ENCODE peak calls at places on chromosomes 12 and 14, in four cellular contexts. One of them, this sample, is unnamed.

GRCh38 chr14:89844508-89844907 is 110.0 kb downstream of the EFCAB11 start:
- DNase-seq in H1: no peak
- DNase-seq in GM12878: no peak
- DNase-seq in K562: no peak
- DNase-seq in this sample: no peak

GRCh38 chr14:84458881-84459280 is 1071.1 kb upstream of the FLRT2 start:
- DNase-seq in H1: no peak
- DNase-seq in GM12878: no peak
- DNase-seq in K562: no peak
- DNase-seq in this sample: no peak

GRCh38 chr12:124277394-124278222 is 17.3 kb upstream of the RFLNA start:
- DNase-seq in H1: no peak
- DNase-seq in GM12878: no peak
- DNase-seq in K562: no peak
- DNase-seq in this sample: no peak

GRCh38 chr12:79689041-79689476 is 1.7 kb downstream of the PAWR start:
- DNase-seq in H1: no peak
- DNase-seq in GM12878: no peak
- DNase-seq in K562: no peak
- DNase-seq in this sample: peak

GRCh38 chr12:104453133-104453532 is 3.6 kb upstream of the CHST11 start:
- DNase-seq in H1: no peak
- DNase-seq in GM12878: no peak
- DNase-seq in K562: no peak
- DNase-seq in this sample: no peak

GRCh38 chr14:73521229-73521628 is 15.7 kb upstream of the ACOT1 start:
- DNase-seq in H1: no peak
- DNase-seq in GM12878: no peak
- DNase-seq in K562: no peak
- DNase-seq in this sample: no peak

GRCh38 chr12:54300732-54301427 is at the start of gene NFE2:
- DNase-seq in H1: peak
- DNase-seq in GM12878: no peak
- DNase-seq in K562: peak
- DNase-seq in this sample: peak

GRCh38 chr14:26738571-26738970 is 140.7 kb upstream of the NOVA1 start:
- DNase-seq in H1: no peak
- DNase-seq in GM12878: no peak
- DNase-seq in K562: no peak
- DNase-seq in this sample: no peak

GRCh38 chr14:52948039-52948438 is 2.8 kb downstream of the FERMT2 start:
- DNase-seq in H1: no peak
- DNase-seq in GM12878: no peak
- DNase-seq in K562: no peak
- DNase-seq in this sample: peak

GRCh38 chr12:9782547-9783382 is 22.1 kb upstream of the CD69 start:
- DNase-seq in H1: no peak
- DNase-seq in GM12878: no peak
- DNase-seq in K562: no peak
- DNase-seq in this sample: no peak

GRCh38 chr14:103317976-103318580 is 16.0 kb upstream of the EIF5 start:
- DNase-seq in H1: no peak
- DNase-seq in GM12878: no peak
- DNase-seq in K562: no peak
- DNase-seq in this sample: no peak

GRCh38 chr12:119178544-119179334 is at the start of gene HSPB8:
- DNase-seq in H1: no peak
- DNase-seq in GM12878: no peak
- DNase-seq in K562: peak
- DNase-seq in this sample: peak

GRCh38 chr14:88599761-88600439 is 37.1 kb downstream of the ZC3H14 start:
- DNase-seq in H1: no peak
- DNase-seq in GM12878: peak
- DNase-seq in K562: no peak
- DNase-seq in this sample: no peak

GRCh38 chr12:63978519-63978918 is 134.0 kb downstream of the SRGAP1 start:
- DNase-seq in H1: no peak
- DNase-seq in GM12878: no peak
- DNase-seq in K562: no peak
- DNase-seq in this sample: peak

GRCh38 chr14:68656452-68656851 is 136.4 kb downstream of the ZFP36L1 start:
- DNase-seq in H1: no peak
- DNase-seq in GM12878: no peak
- DNase-seq in K562: no peak
- DNase-seq in this sample: no peak

GRCh38 chr14:104152246-104152575 is 13.8 kb downstream of the KIF26A start:
- DNase-seq in H1: no peak
- DNase-seq in GM12878: no peak
- DNase-seq in K562: no peak
- DNase-seq in this sample: no peak

GRCh38 chr12:26845057-26845666 is 12.2 kb upstream of the ITPR2 start:
- DNase-seq in H1: no peak
- DNase-seq in GM12878: no peak
- DNase-seq in K562: peak
- DNase-seq in this sample: peak

GRCh38 chr14:92637228-92637627 is 111.2 kb downstream of the LGMN start:
- DNase-seq in H1: no peak
- DNase-seq in GM12878: no peak
- DNase-seq in K562: no peak
- DNase-seq in this sample: no peak

GRCh38 chr12:106021516-106021915 is 117.2 kb downstream of the NUAK1 start:
- DNase-seq in H1: no peak
- DNase-seq in GM12878: no peak
- DNase-seq in K562: no peak
- DNase-seq in this sample: no peak

GRCh38 chr12:31813305-31813704 is 84.5 kb upstream of the AMN1 start:
- DNase-seq in H1: no peak
- DNase-seq in GM12878: no peak
- DNase-seq in K562: peak
- DNase-seq in this sample: peak

GRCh38 chr12:65878540-65878939 is 54.3 kb downstream of the HMGA2 start:
- DNase-seq in H1: no peak
- DNase-seq in GM12878: no peak
- DNase-seq in K562: no peak
- DNase-seq in this sample: no peak

GRCh38 chr14:93183596-93184317 is 940 bp downstream of the MOAP1 start:
- DNase-seq in H1: no peak
- DNase-seq in GM12878: no peak
- DNase-seq in K562: no peak
- DNase-seq in this sample: no peak

GRCh38 chr14:101480747-101481530 is 80.4 kb upstream of the DIO3 start:
- DNase-seq in H1: no peak
- DNase-seq in GM12878: no peak
- DNase-seq in K562: no peak
- DNase-seq in this sample: peak

GRCh38 chr12:28569698-28570411 is 379.6 kb downstream of the CCDC91 start:
- DNase-seq in H1: no peak
- DNase-seq in GM12878: no peak
- DNase-seq in K562: peak
- DNase-seq in this sample: no peak

GRCh38 chr12:83823386-83824045 is 1089.1 kb downstream of the SLC6A15 start:
- DNase-seq in H1: peak
- DNase-seq in GM12878: no peak
- DNase-seq in K562: peak
- DNase-seq in this sample: peak

GRCh38 chr14:104665663-104666522 is 23.5 kb upstream of the INF2 start:
- DNase-seq in H1: no peak
- DNase-seq in GM12878: no peak
- DNase-seq in K562: no peak
- DNase-seq in this sample: peak

GRCh38 chr14:96053600-96054381 is 14.6 kb downstream of the C14orf132 start:
- DNase-seq in H1: no peak
- DNase-seq in GM12878: no peak
- DNase-seq in K562: no peak
- DNase-seq in this sample: no peak

GRCh38 chr12:39840422-39840821 is 220.8 kb upstream of the ABCD2 start:
- DNase-seq in H1: no peak
- DNase-seq in GM12878: no peak
- DNase-seq in K562: no peak
- DNase-seq in this sample: no peak

GRCh38 chr12:1529862-1530591 is 64.4 kb downstream of the FBXL14 start:
- DNase-seq in H1: no peak
- DNase-seq in GM12878: no peak
- DNase-seq in K562: peak
- DNase-seq in this sample: no peak

GRCh38 chr12:8913702-8914032 is 642 bp upstream of the PHC1 start:
- DNase-seq in H1: no peak
- DNase-seq in GM12878: no peak
- DNase-seq in K562: no peak
- DNase-seq in this sample: no peak

GRCh38 chr12:87439990-87440827 is 589.0 kb downstream of the C12orf50 start:
- DNase-seq in H1: no peak
- DNase-seq in GM12878: no peak
- DNase-seq in K562: no peak
- DNase-seq in this sample: no peak

GRCh38 chr14:67335781-67336180 is 23.8 kb downstream of the ATP6V1D start:
- DNase-seq in H1: no peak
- DNase-seq in GM12878: no peak
- DNase-seq in K562: peak
- DNase-seq in this sample: peak

GRCh38 chr12:126051611-126052107 is 986.4 kb downstream of the AACS start:
- DNase-seq in H1: no peak
- DNase-seq in GM12878: no peak
- DNase-seq in K562: no peak
- DNase-seq in this sample: no peak

GRCh38 chr14:102937331-102938175 is 15.1 kb downstream of the AMN start:
- DNase-seq in H1: no peak
- DNase-seq in GM12878: no peak
- DNase-seq in K562: no peak
- DNase-seq in this sample: no peak

GRCh38 chr14:101808020-101808641 is 46.6 kb downstream of the PPP2R5C start:
- DNase-seq in H1: peak
- DNase-seq in GM12878: no peak
- DNase-seq in K562: peak
- DNase-seq in this sample: peak

GRCh38 chr12:132506328-132506727 is 16.4 kb downstream of the FBRSL1 start:
- DNase-seq in H1: no peak
- DNase-seq in GM12878: no peak
- DNase-seq in K562: no peak
- DNase-seq in this sample: no peak

GRCh38 chr14:51305761-51306160 is 65.7 kb downstream of the TMX1 start:
- DNase-seq in H1: no peak
- DNase-seq in GM12878: no peak
- DNase-seq in K562: no peak
- DNase-seq in this sample: no peak

GRCh38 chr14:32382704-32383103 is 53.6 kb downstream of the AKAP6 start:
- DNase-seq in H1: no peak
- DNase-seq in GM12878: no peak
- DNase-seq in K562: peak
- DNase-seq in this sample: no peak

DNA sequence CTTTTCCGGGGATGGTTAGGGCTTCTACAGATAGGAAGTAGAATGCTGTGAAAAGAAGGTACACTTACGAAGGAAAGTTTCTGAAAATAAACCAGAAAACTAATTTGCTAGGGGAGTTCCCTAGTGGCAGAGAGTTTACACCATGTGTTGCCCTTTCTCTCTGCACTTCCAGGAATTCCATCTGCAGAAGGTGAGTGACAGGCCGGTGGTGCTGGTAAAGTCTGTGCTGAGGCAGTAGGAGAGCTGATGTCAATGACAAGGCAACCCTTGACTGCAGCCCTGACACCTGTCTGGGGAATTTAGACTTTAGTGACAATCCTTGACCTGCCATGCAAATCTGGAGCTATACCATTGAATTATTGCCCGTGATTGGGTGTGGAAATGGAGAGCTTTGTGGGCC is 687.8 kb downstream of the NRXN3 start:
- DNase-seq in H1: no peak
- DNase-seq in GM12878: no peak
- DNase-seq in K562: no peak
- DNase-seq in this sample: no peak
- TF ChIP-seq EP300 in H1: no peak
- TF ChIP-seq EP300 in GM12878: no peak
- TF ChIP-seq EP300 in K562: no peak
- TF ChIP-seq EP300 in this sample: no peak

DNA sequence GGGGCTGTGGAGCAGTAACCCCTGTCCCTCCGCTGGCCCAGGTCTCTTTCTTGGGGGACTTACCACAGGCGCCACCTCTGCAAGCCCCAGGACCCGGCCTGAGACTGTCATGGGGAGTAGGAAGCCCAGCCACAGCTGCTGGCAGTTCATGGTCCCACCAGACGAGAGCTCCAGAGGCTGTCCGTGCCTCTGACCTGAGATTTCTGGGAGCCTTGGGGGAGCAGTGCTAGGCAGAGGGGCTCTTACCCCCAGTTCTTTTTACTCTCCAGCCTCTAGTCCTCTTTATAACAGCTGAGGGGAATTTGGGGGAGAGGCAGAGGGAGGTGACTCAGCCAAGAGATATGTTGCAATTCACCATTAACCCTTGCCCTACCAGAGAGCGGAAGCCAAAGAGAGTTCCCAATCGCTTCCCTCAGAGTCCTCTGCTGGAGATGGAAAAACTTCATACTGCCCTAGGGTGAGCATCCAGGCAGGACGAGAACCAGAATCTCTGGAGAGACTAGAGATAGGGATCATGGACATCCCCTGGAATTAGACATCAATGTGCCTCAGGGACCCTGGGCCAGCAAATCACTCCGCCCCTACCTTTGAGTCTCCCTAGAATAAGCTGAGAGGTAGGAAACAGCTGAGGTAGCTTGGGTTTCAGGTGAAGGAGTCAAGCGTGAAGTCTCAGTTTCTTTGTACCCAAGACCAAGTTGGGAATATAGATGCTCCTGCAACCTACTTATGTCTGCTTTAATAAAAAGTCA is at the start of gene MMP19:
- DNase-seq in H1: no peak
- DNase-seq in GM12878: no peak
- DNase-seq in K562: peak
- DNase-seq in this sample: peak
- TF ChIP-seq POLR2A in H1: no peak
- TF ChIP-seq POLR2A in GM12878: no peak
- TF ChIP-seq POLR2A in K562: no peak
- TF ChIP-seq POLR2A in this sample: no peak

DNA sequence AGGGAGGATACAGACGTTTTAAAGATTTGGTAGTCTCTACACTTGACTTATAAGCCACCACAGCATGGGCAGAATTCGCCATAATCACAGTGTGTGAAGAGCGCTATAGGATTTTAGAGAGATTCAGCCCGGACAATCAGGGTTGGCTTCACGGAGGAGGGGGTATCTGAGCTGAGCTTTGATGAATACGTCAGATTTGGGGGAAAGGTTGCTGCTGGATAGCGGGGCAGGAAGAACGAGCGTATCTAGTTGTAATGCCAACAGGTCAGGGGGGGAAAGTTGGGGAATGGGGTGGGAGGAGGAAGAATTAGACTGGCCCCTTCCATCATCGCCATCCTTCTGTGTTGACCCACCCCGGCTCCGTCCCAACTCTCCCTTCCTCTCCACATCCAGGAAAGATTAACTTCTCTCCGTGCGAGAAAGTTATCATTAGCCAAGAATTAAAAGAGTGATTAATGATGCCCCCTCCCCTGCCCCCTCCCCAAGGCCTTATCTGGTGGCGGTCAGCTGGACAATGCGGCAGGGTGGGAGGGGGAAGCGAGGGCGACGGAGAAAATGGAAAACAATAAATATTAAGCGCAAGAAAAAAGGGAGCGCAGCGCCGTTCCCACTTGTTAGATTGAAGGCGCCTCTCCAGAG is 13.5 kb upstream of the GPATCH2L start:
- DNase-seq in H1: no peak
- DNase-seq in GM12878: no peak
- DNase-seq in K562: no peak
- DNase-seq in this sample: no peak
- TF ChIP-seq EZH2 in H1: no peak
- TF ChIP-seq EZH2 in GM12878: no peak
- TF ChIP-seq EZH2 in K562: no peak
- TF ChIP-seq EZH2 in this sample: no peak

GRCh38 chr12:109137055-109137454 is 20.7 kb downstream of the ACACB start:
- DNase-seq in H1: no peak
- DNase-seq in GM12878: no peak
- DNase-seq in K562: no peak
- DNase-seq in this sample: no peak
- TF ChIP-seq EP300 in H1: no peak
- TF ChIP-seq EP300 in GM12878: no peak
- TF ChIP-seq EP300 in K562: no peak
- TF ChIP-seq EP300 in this sample: no peak